ENCODE peak calls at places on chromosomes 6 and 20, in six cellular contexts. D, V, P, U, J and E are unnamed samples.

GRCh38 chr6:133814797-133815196 is 74.1 kb upstream of the TCF21 start:
- DNase-seq in D (no peak), V (peak; percentile 79), P (no peak), U (peak; percentile 79), J (peak; percentile 61), E (peak; percentile 82)

GRCh38 chr6:93403390-93403789 is 16.0 kb downstream of the EPHA7 start:
- DNase-seq in D (no peak), V (no peak), P (no peak), U (no peak), J (no peak), E (no peak)

GRCh38 chr6:168013250-168013915 is 15.9 kb downstream of the KIF25 start:
- DNase-seq in D (no peak), V (no peak), P (no peak), U (no peak), J (no peak), E (no peak)

GRCh38 chr6:26216886-26217713 is 129.9 kb downstream of the HFE start:
- DNase-seq in D (peak; percentile 29), V (peak; percentile 89), P (no peak), U (peak; percentile 88), J (peak; percentile 90), E (no peak)

GRCh38 chr6:138594042-138594636 is 94.8 kb upstream of the NHSL1 start:
- DNase-seq in D (no peak), V (peak; percentile 13), P (no peak), U (no peak), J (no peak), E (no peak)

GRCh38 chr20:19729672-19730071 is 28.4 kb upstream of the RIN2 start:
- DNase-seq in D (no peak), V (no peak), P (no peak), U (no peak), J (no peak), E (no peak)

GRCh38 chr6:91480397-91480796 is 893.5 kb upstream of the MAP3K7 start:
- DNase-seq in D (no peak), V (no peak), P (no peak), U (no peak), J (no peak), E (peak; percentile 73)

GRCh38 chr20:32575227-32575581 is 9.9 kb downstream of the NOL4L start:
- DNase-seq in D (no peak), V (no peak), P (no peak), U (no peak), J (no peak), E (no peak)

GRCh38 chr6:63305278-63305677 is 14.5 kb downstream of the LGSN start:
- DNase-seq in D (no peak), V (no peak), P (no peak), U (no peak), J (no peak), E (peak; percentile 62)

GRCh38 chr6:35477551-35478179 is 9.5 kb downstream of the RPL10A start:
- DNase-seq in D (no peak), V (no peak), P (no peak), U (no peak), J (no peak), E (no peak)

GRCh38 chr20:2874456-2874855 is 1.2 kb downstream of the PTPRA start:
- DNase-seq in D (no peak), V (no peak), P (no peak), U (peak; percentile 8), J (no peak), E (no peak)

GRCh38 chr20:63518946-63519764 is 1.4 kb upstream of the PPDPF start:
- DNase-seq in D (no peak), V (no peak), P (no peak), U (no peak), J (no peak), E (no peak)

GRCh38 chr6:106156863-106157262 is 70.7 kb downstream of the PRDM1 start:
- DNase-seq in D (no peak), V (no peak), P (no peak), U (no peak), J (no peak), E (peak; percentile 54)

GRCh38 chr6:48476257-48476656 is 365.3 kb upstream of the PTCHD4 start:
- DNase-seq in D (no peak), V (peak; percentile 50), P (no peak), U (peak; percentile 24), J (peak; percentile 14), E (peak; percentile 45)

GRCh38 chr6:44386929-44387345 is 569 bp upstream of the CDC5L start:
- DNase-seq in D (no peak), V (no peak), P (no peak), U (no peak), J (peak; percentile 5), E (no peak)

GRCh38 chr6:87791029-87791428 is 89.0 kb upstream of the AKIRIN2 start:
- DNase-seq in D (no peak), V (no peak), P (no peak), U (no peak), J (no peak), E (no peak)

GRCh38 chr6:136739501-136739900 is 52.8 kb downstream of the MAP3K5 start:
- DNase-seq in D (no peak), V (no peak), P (no peak), U (no peak), J (no peak), E (no peak)

GRCh38 chr6:168528457-168529095 is 87.6 kb downstream of the SMOC2 start:
- DNase-seq in D (no peak), V (no peak), P (no peak), U (peak; percentile 61), J (no peak), E (no peak)

GRCh38 chr6:85864453-85865401 is 222.0 kb upstream of the SYNCRIP start:
- DNase-seq in D (no peak), V (peak; percentile 43), P (no peak), U (peak; percentile 52), J (no peak), E (peak; percentile 22)

GRCh38 chr6:168737481-168737880 is 296.5 kb downstream of the SMOC2 start:
- DNase-seq in D (no peak), V (peak; percentile 19), P (no peak), U (peak; percentile 19), J (no peak), E (peak; percentile 36)

GRCh38 chr20:34824861-34825529 is 456 bp downstream of the NCOA6 start:
- DNase-seq in D (peak; percentile 44), V (peak; percentile 47), P (no peak), U (peak; percentile 16), J (peak; percentile 5), E (no peak)

GRCh38 chr6:137736048-137736846 is 130.8 kb upstream of the TNFAIP3 start:
- DNase-seq in D (no peak), V (no peak), P (no peak), U (no peak), J (no peak), E (no peak)

GRCh38 chr6:134235937-134236751 is 81.8 kb downstream of the SGK1 start:
- DNase-seq in D (no peak), V (peak; percentile 53), P (no peak), U (peak; percentile 67), J (peak; percentile 50), E (peak; percentile 96)

GRCh38 chr6:3887150-3887700 is 38.1 kb downstream of the FAM50B start:
- DNase-seq in D (no peak), V (peak; percentile 69), P (no peak), U (peak; percentile 66), J (peak; percentile 10), E (peak; percentile 39)